ENCODE peak calls at places on chromosomes 6 and 20, in five cellular contexts. One of them, this sample, is unnamed.

GRCh38 chr6:108497883-108498282 is 62.8 kb upstream of the FOXO3 start:
- DNase-seq in cardiac fibroblast: peak
- DNase-seq in left ventricle myocardium inferior: no peak
- DNase-seq in omental fat pad: no peak
- DNase-seq in sigmoid colon: no peak
- DNase-seq in this sample: peak

GRCh38 chr6:161214722-161215121 is 59.1 kb downstream of the AGPAT4 start:
- DNase-seq in cardiac fibroblast: no peak
- DNase-seq in left ventricle myocardium inferior: no peak
- DNase-seq in omental fat pad: no peak
- DNase-seq in sigmoid colon: no peak
- DNase-seq in this sample: no peak

GRCh38 chr6:164164921-164165320 is 750.4 kb downstream of the QKI start:
- DNase-seq in cardiac fibroblast: no peak
- DNase-seq in left ventricle myocardium inferior: no peak
- DNase-seq in omental fat pad: no peak
- DNase-seq in sigmoid colon: no peak
- DNase-seq in this sample: no peak

GRCh38 chr20:4604580-4604979 is 117.1 kb upstream of the PRND start:
- DNase-seq in cardiac fibroblast: no peak
- DNase-seq in left ventricle myocardium inferior: no peak
- DNase-seq in omental fat pad: no peak
- DNase-seq in sigmoid colon: no peak
- DNase-seq in this sample: no peak

GRCh38 chr6:127879685-127880084 is 21.2 kb downstream of the THEMIS start:
- DNase-seq in cardiac fibroblast: peak
- DNase-seq in left ventricle myocardium inferior: no peak
- DNase-seq in omental fat pad: no peak
- DNase-seq in sigmoid colon: no peak
- DNase-seq in this sample: no peak

GRCh38 chr6:122947355-122947754 is 48.7 kb upstream of the CLVS2 start:
- DNase-seq in cardiac fibroblast: peak
- DNase-seq in left ventricle myocardium inferior: no peak
- DNase-seq in omental fat pad: no peak
- DNase-seq in sigmoid colon: no peak
- DNase-seq in this sample: peak

GRCh38 chr6:90062051-90062450 is 167.8 kb downstream of the GJA10 start:
- DNase-seq in cardiac fibroblast: no peak
- DNase-seq in left ventricle myocardium inferior: no peak
- DNase-seq in omental fat pad: no peak
- DNase-seq in sigmoid colon: no peak
- DNase-seq in this sample: no peak

GRCh38 chr6:6931047-6932025 is 176.4 kb upstream of the RREB1 start:
- DNase-seq in cardiac fibroblast: no peak
- DNase-seq in left ventricle myocardium inferior: no peak
- DNase-seq in omental fat pad: no peak
- DNase-seq in sigmoid colon: no peak
- DNase-seq in this sample: no peak

GRCh38 chr20:62795023-62795761 is 1.1 kb upstream of the MRGBP start:
- DNase-seq in cardiac fibroblast: peak
- DNase-seq in left ventricle myocardium inferior: no peak
- DNase-seq in omental fat pad: no peak
- DNase-seq in sigmoid colon: no peak
- DNase-seq in this sample: peak

GRCh38 chr6:138485005-138485545 is 14.2 kb downstream of the NHSL1 start:
- DNase-seq in cardiac fibroblast: peak
- DNase-seq in left ventricle myocardium inferior: no peak
- DNase-seq in omental fat pad: no peak
- DNase-seq in sigmoid colon: no peak
- DNase-seq in this sample: no peak

GRCh38 chr6:91149914-91150674 is 563.2 kb upstream of the MAP3K7 start:
- DNase-seq in cardiac fibroblast: no peak
- DNase-seq in left ventricle myocardium inferior: no peak
- DNase-seq in omental fat pad: no peak
- DNase-seq in sigmoid colon: no peak
- DNase-seq in this sample: peak

GRCh38 chr6:44049163-44049988 is 77.9 kb downstream of the MRPL14 start:
- DNase-seq in cardiac fibroblast: peak
- DNase-seq in left ventricle myocardium inferior: no peak
- DNase-seq in omental fat pad: no peak
- DNase-seq in sigmoid colon: peak
- DNase-seq in this sample: no peak

GRCh38 chr6:137688230-137688971 is 178.7 kb upstream of the TNFAIP3 start:
- DNase-seq in cardiac fibroblast: no peak
- DNase-seq in left ventricle myocardium inferior: no peak
- DNase-seq in omental fat pad: no peak
- DNase-seq in sigmoid colon: no peak
- DNase-seq in this sample: no peak

GRCh38 chr6:143746202-143747119 is 68.7 kb downstream of the PHACTR2 start:
- DNase-seq in cardiac fibroblast: peak
- DNase-seq in left ventricle myocardium inferior: no peak
- DNase-seq in omental fat pad: no peak
- DNase-seq in sigmoid colon: no peak
- DNase-seq in this sample: no peak

GRCh38 chr6:14732226-14732844 is 513.5 kb upstream of the JARID2 start:
- DNase-seq in cardiac fibroblast: no peak
- DNase-seq in left ventricle myocardium inferior: no peak
- DNase-seq in omental fat pad: no peak
- DNase-seq in sigmoid colon: no peak
- DNase-seq in this sample: no peak

GRCh38 chr20:44222969-44223368 is 12.4 kb upstream of the OSER1 start:
- DNase-seq in cardiac fibroblast: no peak
- DNase-seq in left ventricle myocardium inferior: peak
- DNase-seq in omental fat pad: no peak
- DNase-seq in sigmoid colon: no peak
- DNase-seq in this sample: no peak
- TF ChIP-seq CTCF in cardiac fibroblast: no peak
- TF ChIP-seq CTCF in left ventricle myocardium inferior: no peak
- TF ChIP-seq CTCF in omental fat pad: no peak
- TF ChIP-seq CTCF in sigmoid colon: no peak
- TF ChIP-seq CTCF in this sample: peak

GRCh38 chr20:56195946-56196345 is 52.6 kb upstream of the MC3R start:
- DNase-seq in cardiac fibroblast: no peak
- DNase-seq in left ventricle myocardium inferior: no peak
- DNase-seq in omental fat pad: no peak
- DNase-seq in sigmoid colon: no peak
- DNase-seq in this sample: peak

GRCh38 chr20:56202493-56203077 is 45.9 kb upstream of the MC3R start:
- DNase-seq in cardiac fibroblast: peak
- DNase-seq in left ventricle myocardium inferior: no peak
- DNase-seq in omental fat pad: no peak
- DNase-seq in sigmoid colon: no peak
- DNase-seq in this sample: no peak

GRCh38 chr20:56205350-56205749 is 43.2 kb upstream of the MC3R start:
- DNase-seq in cardiac fibroblast: no peak
- DNase-seq in left ventricle myocardium inferior: no peak
- DNase-seq in omental fat pad: no peak
- DNase-seq in sigmoid colon: no peak
- DNase-seq in this sample: no peak

GRCh38 chr20:56204206-56204605 is 44.3 kb upstream of the MC3R start:
- DNase-seq in cardiac fibroblast: no peak
- DNase-seq in left ventricle myocardium inferior: no peak
- DNase-seq in omental fat pad: no peak
- DNase-seq in sigmoid colon: no peak
- DNase-seq in this sample: no peak

GRCh38 chr20:56200456-56200855 is 48.1 kb upstream of the MC3R start:
- DNase-seq in cardiac fibroblast: peak
- DNase-seq in left ventricle myocardium inferior: no peak
- DNase-seq in omental fat pad: no peak
- DNase-seq in sigmoid colon: no peak
- DNase-seq in this sample: no peak
- TF ChIP-seq CTCF in cardiac fibroblast: peak
- TF ChIP-seq CTCF in left ventricle myocardium inferior: no peak
- TF ChIP-seq CTCF in omental fat pad: no peak
- TF ChIP-seq CTCF in sigmoid colon: no peak
- TF ChIP-seq CTCF in this sample: peak

DNA sequence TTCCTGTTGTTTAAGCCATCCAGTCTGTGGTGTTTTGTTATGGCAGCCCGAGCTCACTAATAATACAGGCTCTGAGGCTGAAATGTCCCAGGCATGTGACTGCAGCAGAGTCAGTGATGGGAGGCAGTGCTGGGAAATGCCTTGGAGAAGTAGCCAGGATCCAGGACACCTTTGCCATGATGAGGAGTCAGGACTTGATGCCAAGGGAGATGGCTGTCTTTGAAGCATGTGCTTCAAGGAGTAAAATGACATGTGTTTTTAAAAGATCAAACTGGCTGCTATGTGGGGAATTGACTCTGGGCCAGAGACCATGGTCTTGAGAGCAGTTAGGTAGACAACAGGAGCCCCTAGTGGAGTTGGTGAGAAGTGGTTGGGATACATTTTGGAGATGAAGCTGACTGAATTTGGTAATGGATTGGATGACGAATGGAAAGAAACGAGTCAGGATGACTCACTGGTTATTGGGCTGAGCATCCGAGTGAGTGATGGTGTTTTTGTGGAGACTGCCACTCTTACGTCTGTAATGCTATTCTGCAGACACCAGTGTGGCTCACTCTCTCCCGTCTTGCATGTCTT is 322.2 kb downstream of the PLCB1 start:
- DNase-seq in cardiac fibroblast: peak
- DNase-seq in left ventricle myocardium inferior: no peak
- DNase-seq in omental fat pad: no peak
- DNase-seq in sigmoid colon: no peak
- DNase-seq in this sample: peak
- TF ChIP-seq CTCF in cardiac fibroblast: peak
- TF ChIP-seq CTCF in left ventricle myocardium inferior: peak
- TF ChIP-seq CTCF in omental fat pad: no peak
- TF ChIP-seq CTCF in sigmoid colon: peak
- TF ChIP-seq CTCF in this sample: peak

DNA sequence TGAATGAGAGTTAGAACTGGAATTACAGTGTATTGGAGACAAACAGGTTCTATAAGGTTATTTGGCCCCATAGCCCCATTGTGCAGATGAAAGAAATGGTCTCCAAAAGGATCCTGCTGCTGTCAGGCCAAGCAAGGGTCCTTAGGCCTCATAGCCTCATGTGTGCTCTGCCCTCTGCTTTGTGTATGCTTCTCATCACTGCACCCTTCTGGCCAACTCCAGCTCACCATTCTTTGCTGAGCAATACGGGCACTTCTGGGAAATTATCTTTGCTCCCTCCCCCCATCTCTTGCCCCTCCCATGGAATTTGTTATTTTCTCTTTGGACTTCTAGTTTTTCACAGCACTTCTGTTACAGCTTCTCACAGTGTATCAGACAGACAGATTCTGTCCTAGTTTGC is 298.8 kb downstream of the FOXA2 start:
- DNase-seq in cardiac fibroblast: no peak
- DNase-seq in left ventricle myocardium inferior: no peak
- DNase-seq in omental fat pad: no peak
- DNase-seq in sigmoid colon: no peak
- DNase-seq in this sample: no peak
- TF ChIP-seq CTCF in cardiac fibroblast: no peak
- TF ChIP-seq CTCF in left ventricle myocardium inferior: no peak
- TF ChIP-seq CTCF in omental fat pad: no peak
- TF ChIP-seq CTCF in sigmoid colon: no peak
- TF ChIP-seq CTCF in this sample: no peak

DNA sequence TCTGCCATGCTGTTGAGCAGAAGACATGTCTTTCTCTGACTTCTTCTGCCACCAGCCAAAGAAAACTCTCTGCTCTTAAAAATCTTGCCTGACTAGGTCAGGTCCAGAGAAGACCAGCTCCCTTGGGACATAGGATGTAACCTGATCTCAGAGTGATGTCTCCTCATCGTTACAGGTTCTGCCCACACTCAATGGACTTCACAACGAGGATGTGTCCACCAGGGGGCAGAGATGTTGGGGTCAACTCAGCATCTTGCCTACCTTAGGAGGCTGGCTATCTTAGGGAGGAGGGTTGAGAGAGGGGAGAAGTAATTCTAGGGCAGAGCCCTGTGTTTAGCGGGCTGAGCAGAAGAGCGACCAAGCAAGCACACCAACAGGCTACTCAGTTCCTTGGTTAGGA is 207.6 kb upstream of the CDH4 start:
- DNase-seq in cardiac fibroblast: peak
- DNase-seq in left ventricle myocardium inferior: no peak
- DNase-seq in omental fat pad: no peak
- DNase-seq in sigmoid colon: no peak
- DNase-seq in this sample: peak
- TF ChIP-seq CTCF in cardiac fibroblast: no peak
- TF ChIP-seq CTCF in left ventricle myocardium inferior: no peak
- TF ChIP-seq CTCF in omental fat pad: no peak
- TF ChIP-seq CTCF in sigmoid colon: no peak
- TF ChIP-seq CTCF in this sample: peak

GRCh38 chr20:43983359-43983758 is 68.7 kb downstream of the TOX2 start:
- DNase-seq in cardiac fibroblast: no peak
- DNase-seq in left ventricle myocardium inferior: no peak
- DNase-seq in omental fat pad: no peak
- DNase-seq in sigmoid colon: no peak
- DNase-seq in this sample: peak
- TF ChIP-seq CTCF in cardiac fibroblast: peak
- TF ChIP-seq CTCF in left ventricle myocardium inferior: peak
- TF ChIP-seq CTCF in omental fat pad: no peak
- TF ChIP-seq CTCF in sigmoid colon: peak
- TF ChIP-seq CTCF in this sample: peak